ENCODE peak calls at places on chromosomes 13 and 19, in six cellular contexts. U is WTC11, V is H1, G is A549, I is HCT116, N is K562. R is an unnamed sample.

GRCh38 chr19:34173145-34173956 is 1.0 kb downstream of the LSM14A start:
- DNase-seq in U (peak; percentile 59), V (peak; percentile 55), G (peak; percentile 69), I (no peak), N (peak; percentile 21), R (peak; percentile 73)

GRCh38 chr13:50757021-50757420 is 86.5 kb downstream of the DLEU7 start:
- DNase-seq in U (no peak), V (no peak), G (no peak), I (no peak), N (no peak), R (no peak)

GRCh38 chr19:42443944-42444398 is 1.2 kb upstream of the CXCL17 start:
- DNase-seq in U (no peak), V (no peak), G (no peak), I (no peak), N (no peak), R (no peak)

GRCh38 chr13:43136940-43137574 is 113.7 kb downstream of the DNAJC15 start:
- DNase-seq in U (no peak), V (no peak), G (no peak), I (no peak), N (no peak), R (no peak)

GRCh38 chr13:52891685-52892084 is 43.2 kb upstream of the PCDH8 start:
- DNase-seq in U (no peak), V (no peak), G (no peak), I (no peak), N (no peak), R (no peak)

GRCh38 chr13:51619614-51620013 is 35.4 kb downstream of the WDFY2 start:
- DNase-seq in U (no peak), V (no peak), G (no peak), I (no peak), N (no peak), R (no peak)

GRCh38 chr13:59103004-59103768 is 1060.5 kb downstream of the DIAPH3 start:
- DNase-seq in U (no peak), V (no peak), G (no peak), I (no peak), N (no peak), R (no peak)

GRCh38 chr13:23902975-23903905 is 5.9 kb upstream of the C1QTNF9B start:
- DNase-seq in U (peak; percentile 27), V (peak; percentile 52), G (no peak), I (no peak), N (no peak), R (no peak)

GRCh38 chr13:66462187-66462586 is 767.9 kb downstream of the PCDH9 start:
- DNase-seq in U (no peak), V (no peak), G (no peak), I (no peak), N (no peak), R (peak; percentile 16)
- TF ChIP-seq MAX in U (no peak), V (no peak), G (no peak), I (no peak), N (no peak), R (no peak)

DNA sequence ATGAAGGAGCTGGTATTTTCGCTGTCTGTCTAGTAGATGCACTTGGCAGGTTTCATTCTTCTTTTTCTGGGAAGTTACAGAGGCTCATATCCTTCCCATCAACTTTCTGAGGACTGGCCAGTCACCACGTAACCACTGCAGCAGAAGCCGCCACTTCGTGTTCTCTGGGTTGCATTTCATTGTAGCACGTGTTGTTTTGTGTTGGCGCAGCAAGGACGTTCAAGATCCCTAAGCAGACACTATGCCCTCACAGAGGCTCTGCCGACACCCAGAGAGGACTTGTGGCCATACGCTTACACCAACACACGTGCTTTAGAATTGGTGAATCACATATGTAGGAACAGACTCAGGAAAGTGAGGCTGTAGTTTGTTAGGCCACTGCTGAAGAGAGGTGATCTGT is 42.2 kb upstream of the TEX29 start:
- DNase-seq in U (no peak), V (no peak), G (no peak), I (no peak), N (no peak), R (no peak)
- TF ChIP-seq MAX in U (no peak), V (no peak), G (no peak), I (no peak), N (no peak), R (no peak)

GRCh38 chr13:38821753-38822551 is 135.1 kb downstream of the FREM2 start:
- DNase-seq in U (no peak), V (no peak), G (no peak), I (no peak), N (no peak), R (no peak)
- TF ChIP-seq MAX in U (no peak), V (no peak), G (no peak), I (no peak), N (no peak), R (no peak)

GRCh38 chr19:3034194-3034844 is 5.2 kb upstream of the TLE2 start:
- DNase-seq in U (no peak), V (no peak), G (no peak), I (no peak), N (no peak), R (no peak)
- TF ChIP-seq MAX in U (no peak), V (no peak), G (no peak), I (no peak), N (no peak), R (no peak)

DNA sequence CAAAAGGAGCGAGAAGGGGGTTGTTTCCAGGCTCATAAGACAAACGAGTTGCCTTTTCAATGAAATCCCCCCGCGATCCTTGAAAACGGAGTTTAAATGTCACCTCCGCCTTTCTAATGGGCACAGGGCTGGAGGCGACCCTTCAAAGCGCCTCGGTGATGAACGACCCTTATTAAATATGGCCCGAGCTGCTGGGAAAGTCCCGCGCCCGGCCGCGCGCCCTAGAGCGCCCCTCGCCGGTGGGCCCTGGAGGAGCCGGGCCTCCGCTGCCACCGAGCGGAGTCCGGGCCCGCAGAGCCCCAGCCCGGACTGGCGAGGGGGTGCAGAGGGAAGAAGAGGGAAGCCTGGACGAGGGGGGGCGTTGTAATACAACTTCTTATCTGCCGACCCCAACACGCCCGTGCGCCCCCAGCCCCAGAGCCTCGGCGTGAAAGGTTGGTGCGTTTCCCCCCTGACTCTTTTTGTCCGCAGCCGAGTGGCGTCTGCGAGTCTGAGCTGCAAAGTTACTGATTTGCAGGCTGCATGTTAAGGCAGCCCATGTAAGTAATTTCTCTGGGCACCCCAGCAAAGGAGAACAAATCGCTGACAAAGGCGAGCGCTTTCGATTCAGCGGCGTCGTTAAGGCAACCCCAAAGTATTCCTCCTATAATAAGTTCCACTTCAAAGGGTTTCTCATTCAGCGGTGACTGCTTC is 11.9 kb downstream of the ZIC5 start:
- DNase-seq in U (peak; percentile 43), V (peak; percentile 74), G (no peak), I (no peak), N (no peak), R (no peak)
- TF ChIP-seq MAX in U (no peak), V (peak; percentile 11), G (no peak), I (no peak), N (no peak), R (no peak)

GRCh38 chr13:75656590-75656989 is 20.5 kb downstream of the LMO7 start:
- DNase-seq in U (no peak), V (no peak), G (no peak), I (no peak), N (no peak), R (no peak)
- TF ChIP-seq MAX in U (no peak), V (no peak), G (no peak), I (no peak), N (no peak), R (no peak)

GRCh38 chr13:48222358-48223015 is 10.5 kb upstream of the ITM2B start:
- DNase-seq in U (no peak), V (no peak), G (no peak), I (no peak), N (no peak), R (no peak)
- TF ChIP-seq MAX in U (no peak), V (no peak), G (no peak), I (no peak), N (no peak), R (no peak)

DNA sequence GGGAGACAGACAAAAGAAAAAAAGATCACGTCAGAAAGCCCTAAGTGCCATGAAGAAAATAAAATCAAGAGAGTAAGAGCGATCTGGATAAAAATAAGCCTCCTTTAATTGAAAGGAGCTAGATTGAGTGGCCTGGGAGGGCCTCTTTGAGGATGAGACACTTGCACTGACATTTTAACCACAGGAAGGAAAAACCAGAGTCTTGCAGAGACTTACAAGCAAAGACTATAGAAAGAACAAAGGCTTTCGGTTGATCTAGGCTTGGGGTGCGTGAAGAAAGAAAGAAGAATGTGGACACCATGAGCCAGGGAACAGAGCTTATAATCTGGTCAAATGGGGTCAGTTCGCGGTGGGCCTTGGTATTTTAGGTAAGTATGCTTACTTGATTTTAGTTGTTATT is 342.7 kb downstream of the COG6 start:
- DNase-seq in U (no peak), V (no peak), G (no peak), I (no peak), N (no peak), R (no peak)
- TF ChIP-seq MAX in U (no peak), V (no peak), G (no peak), I (no peak), N (no peak), R (no peak)

DNA sequence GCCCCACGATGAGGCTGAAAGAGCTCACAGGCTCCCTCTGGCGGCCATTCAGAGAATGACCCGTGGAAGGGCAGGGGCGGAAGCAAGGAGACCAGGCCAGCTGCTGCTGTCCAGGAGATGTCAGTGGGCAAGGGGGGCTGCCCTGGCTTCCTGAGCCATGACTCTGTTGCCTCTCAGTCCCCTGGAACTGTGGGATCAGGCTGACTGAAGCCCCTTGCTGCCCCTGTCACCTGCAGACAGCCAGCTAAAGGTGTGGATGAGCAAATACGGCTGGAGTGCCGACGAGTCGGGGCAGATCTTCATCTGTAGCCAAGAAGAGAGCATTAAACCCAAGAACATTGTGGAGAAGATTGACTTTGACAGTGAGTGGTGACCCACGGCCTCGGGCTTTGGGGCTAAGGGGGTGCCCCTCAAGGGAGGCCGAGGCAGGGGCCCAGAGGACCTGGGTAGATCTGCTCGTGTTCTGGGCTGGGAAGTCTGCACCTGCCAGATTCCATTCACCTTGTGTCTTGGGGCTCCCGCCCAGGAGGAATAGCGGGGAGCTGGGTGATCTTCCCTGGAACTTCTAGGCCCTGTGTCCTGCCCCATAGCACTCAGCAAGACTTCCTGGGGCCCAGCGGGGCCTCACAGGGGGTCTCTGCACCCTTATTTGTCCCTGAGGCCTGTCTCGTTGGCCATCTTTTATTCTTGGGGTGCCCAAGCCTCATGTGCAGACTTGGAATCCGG is 12.5 kb upstream of the ACTN4 start:
- DNase-seq in U (peak; percentile 84), V (peak; percentile 95), G (peak; percentile 80), I (no peak), N (peak; percentile 74), R (peak; percentile 64)
- TF ChIP-seq MAX in U (no peak), V (no peak), G (peak; percentile 63), I (no peak), N (no peak), R (no peak)